ENCODE peak calls at places on chromosomes 7 and 10, in four cellular contexts. Q is HT-29, S is lower leg skin, V is RCC 7860. O is an unnamed sample.

GRCh38 chr7:150450491-150450992 is at the start of gene GIMAP8:
- DNase-seq in Q (no peak), V (no peak), S (peak), O (peak)

GRCh38 chr10:133279961-133280283 is 3.3 kb upstream of the ADAM8 start:
- DNase-seq in S (no peak), Q (no peak), V (no peak), O (no peak)

GRCh38 chr7:134593530-134594392 is 44.9 kb downstream of the AKR1B15 start:
- DNase-seq in V (peak), Q (no peak), S (no peak), O (peak)

GRCh38 chr7:116165717-116166116 is 44.6 kb upstream of the TES start:
- DNase-seq in Q (no peak), V (no peak), S (no peak), O (no peak)

GRCh38 chr10:132096863-132097478 is 31.2 kb downstream of the JAKMIP3 start:
- DNase-seq in S (no peak), Q (no peak), V (no peak), O (no peak)

GRCh38 chr7:36280840-36281812 is 108.5 kb upstream of the ANLN start:
- DNase-seq in S (peak), V (peak), Q (peak), O (peak)

GRCh38 chr10:106515206-106515790 is 649.2 kb downstream of the SORCS1 start:
- DNase-seq in V (no peak), Q (no peak), S (no peak), O (no peak)

GRCh38 chr7:76086070-76086469 is 38.2 kb downstream of the MDH2 start:
- DNase-seq in Q (no peak), S (no peak), V (peak), O (no peak)

GRCh38 chr7:21771906-21772610 is 173.6 kb downstream of the CDCA7L start:
- DNase-seq in V (no peak), Q (no peak), S (no peak), O (no peak)

GRCh38 chr7:6175642-6176041 is 96.8 kb downstream of the CYTH3 start:
- DNase-seq in S (peak), Q (no peak), V (no peak), O (no peak)

GRCh38 chr10:31707578-31708411 is 220.8 kb downstream of the ARHGAP12 start:
- DNase-seq in S (no peak), V (peak), Q (no peak), O (peak)

GRCh38 chr7:128682125-128682524 is 10.0 kb downstream of the GARIN1A start:
- DNase-seq in V (no peak), S (no peak), Q (no peak), O (no peak)

GRCh38 chr10:64682043-64682442 is 1160.8 kb downstream of the REEP3 start:
- DNase-seq in S (no peak), V (peak), Q (no peak), O (no peak)

GRCh38 chr7:137870078-137870477 is 23.3 kb upstream of the DGKI start:
- DNase-seq in V (no peak), S (no peak), Q (no peak), O (no peak)

GRCh38 chr7:151088856-151089699 is 2.8 kb downstream of the AGAP3 start:
- DNase-seq in Q (peak), S (peak), V (peak), O (peak)

GRCh38 chr7:29287366-29287765 is 92.8 kb downstream of the CHN2 start:
- DNase-seq in S (no peak), V (peak), Q (peak), O (no peak)

GRCh38 chr10:97788552-97789442 is 17.0 kb upstream of the SFRP5 start:
- DNase-seq in V (no peak), Q (peak), S (no peak), O (peak)

GRCh38 chr7:64882341-64883112 is 20.5 kb upstream of the ZNF273 start:
- DNase-seq in S (peak), Q (no peak), V (no peak), O (peak)

GRCh38 chr7:537911-538634 is 18.4 kb upstream of the PDGFA start:
- DNase-seq in V (peak), S (no peak), Q (peak), O (peak)

GRCh38 chr7:37031571-37032257 is 307.4 kb upstream of the AOAH start:
- DNase-seq in S (peak), Q (peak), V (peak), O (peak)

GRCh38 chr10:88813200-88813599 is 10.7 kb downstream of the LIPM start:
- DNase-seq in Q (no peak), S (no peak), V (no peak), O (no peak)

GRCh38 chr10:51301644-51302043 is 227.4 kb downstream of the PRKG1 start:
- DNase-seq in S (peak), Q (no peak), V (no peak), O (no peak)

GRCh38 chr10:103666109-103666508 is 172.6 kb downstream of the NEURL1 start:
- DNase-seq in V (no peak), S (no peak), Q (no peak), O (no peak)

GRCh38 chr10:13224210-13224995 is 9.8 kb downstream of the UCMA start:
- DNase-seq in S (peak), V (no peak), Q (no peak), O (no peak)

GRCh38 chr10:131848741-131849590 is 51.8 kb upstream of the PPP2R2D start:
- DNase-seq in S (peak), V (no peak), Q (no peak), O (no peak)

GRCh38 chr10:75544923-75545322 is 113.5 kb downstream of the LRMDA start:
- DNase-seq in V (no peak), Q (no peak), S (no peak), O (no peak)

GRCh38 chr10:88389456-88389855 is 193.7 kb downstream of the RNLS start:
- DNase-seq in S (no peak), Q (peak), V (peak), O (no peak)

O was measured in left ventricle myocardium superior.